ENCODE peak calls at places on chromosomes 6 and 20, in five cellular contexts. N is ovary, J is uterus, E is lower leg skin, K is IMR-90. F is an unnamed sample.

GRCh38 chr6:137661601-137662000 is 167.4 kb upstream of the OLIG3 start:
- DNase-seq in N (peak; percentile 27), J (no peak), E (no peak), K (peak; percentile 26), F (no peak)

GRCh38 chr6:21935561-21936028 is 342.0 kb downstream of the SOX4 start:
- DNase-seq in N (no peak), J (no peak), E (no peak), K (peak; percentile 69), F (no peak)

GRCh38 chr6:156107514-156108150 is 652.0 kb upstream of the NOX3 start:
- DNase-seq in N (no peak), J (no peak), E (no peak), K (no peak), F (no peak)

GRCh38 chr6:4380881-4381281 is 245.5 kb upstream of the ECI2 start:
- DNase-seq in N (no peak), J (no peak), E (no peak), K (no peak), F (no peak)

GRCh38 chr20:20536240-20536933 is 168.5 kb downstream of the INSM1 start:
- DNase-seq in N (no peak), J (no peak), E (no peak), K (no peak), F (no peak)

GRCh38 chr6:108736832-108737231 is 111.4 kb upstream of the ARMC2 start:
- DNase-seq in N (no peak), J (no peak), E (peak; percentile 86), K (peak; percentile 92), F (peak; percentile 28)

GRCh38 chr6:41531591-41532582 is 14.3 kb upstream of the FOXP4 start:
- DNase-seq in N (no peak), J (peak; percentile 36), E (no peak), K (peak; percentile 67), F (no peak)

GRCh38 chr6:126804255-126805064 is 314.0 kb upstream of the RSPO3 start:
- DNase-seq in N (no peak), J (peak; percentile 14), E (no peak), K (peak; percentile 55), F (no peak)

GRCh38 chr6:41734666-41735426 is 562 bp downstream of the TFEB start:
- DNase-seq in N (peak; percentile 76), J (peak; percentile 84), E (peak; percentile 96), K (peak; percentile 71), F (peak; percentile 80)

GRCh38 chr6:158086706-158087518 is 81.2 kb downstream of the SERAC1 start:
- DNase-seq in N (peak; percentile 86), J (no peak), E (no peak), K (no peak), F (no peak)

GRCh38 chr6:28709478-28710349 is 184.0 kb downstream of the GPX5 start:
- DNase-seq in N (no peak), J (no peak), E (no peak), K (no peak), F (no peak)
- TF ChIP-seq POLR2A in N (no peak), J (no peak), E (no peak), K (no peak), F (no peak)

GRCh38 chr6:7140631-7141366 is 33.0 kb downstream of the RREB1 start:
- DNase-seq in N (peak; percentile 85), J (peak; percentile 88), E (peak; percentile 98), K (peak; percentile 66), F (peak; percentile 87)
- TF ChIP-seq POLR2A in N (peak; percentile 67), J (peak; percentile 65), E (no peak), K (peak; percentile 80), F (peak; percentile 45)

GRCh38 chr6:2969549-2969948 is 1.8 kb downstream of the SERPINB6 start:
- DNase-seq in N (no peak), J (no peak), E (no peak), K (no peak), F (no peak)

GRCh38 chr6:2971420-2972218 is at the start of gene SERPINB6:
- DNase-seq in N (peak; percentile 89), J (peak; percentile 86), E (peak; percentile 96), K (peak; percentile 71), F (peak; percentile 41)

GRCh38 chr6:2970034-2970685 is 1.2 kb downstream of the SERPINB6 start:
- DNase-seq in N (no peak), J (no peak), E (no peak), K (peak; percentile 40), F (no peak)

GRCh38 chr6:2968600-2969135 is 2.7 kb downstream of the SERPINB6 start:
- DNase-seq in N (no peak), J (no peak), E (no peak), K (no peak), F (no peak)

GRCh38 chr6:2970753-2971419 is 481 bp downstream of the SERPINB6 start:
- DNase-seq in N (peak; percentile 73), J (peak; percentile 76), E (peak; percentile 95), K (peak; percentile 49), F (peak; percentile 56)
- TF ChIP-seq POLR2A in N (no peak), J (no peak), E (no peak), K (no peak), F (peak; percentile 45)

DNA sequence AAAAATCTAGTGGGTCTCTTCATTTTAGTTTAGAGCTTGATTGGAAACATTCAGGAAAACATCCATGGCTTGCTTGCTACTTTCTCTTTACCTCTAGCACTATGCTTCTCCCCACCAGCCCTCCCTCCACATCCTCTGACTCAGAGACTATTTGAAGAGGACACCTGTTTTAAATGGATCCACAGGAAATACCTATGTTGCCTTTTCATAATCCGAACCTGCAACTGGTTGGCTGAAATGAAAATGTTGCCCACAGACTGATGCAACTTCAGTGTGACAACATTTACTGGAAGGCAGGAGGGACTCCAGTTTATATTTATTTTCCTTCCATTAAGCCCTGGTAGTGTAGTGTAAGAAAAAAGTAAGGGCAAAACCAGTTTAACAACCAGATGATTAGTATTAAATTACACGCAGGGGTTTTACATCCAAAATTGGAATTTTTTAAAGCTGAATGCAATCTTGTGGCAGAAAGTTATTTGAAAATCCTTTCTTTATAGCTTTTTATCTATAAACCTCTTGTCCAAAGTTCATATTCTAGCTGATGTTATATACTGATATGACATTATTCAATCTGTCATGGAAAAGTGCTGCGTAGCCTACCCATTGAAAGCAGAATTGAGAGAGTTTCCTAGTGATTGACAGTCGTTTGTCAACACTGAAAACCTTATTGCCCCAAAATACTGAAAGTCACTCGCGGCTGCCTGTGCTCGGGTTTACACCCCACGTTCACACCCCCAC is 904 bp upstream of the AIG1 start:
- DNase-seq in N (no peak), J (no peak), E (no peak), K (peak; percentile 87), F (peak; percentile 11)
- TF ChIP-seq POLR2A in N (no peak), J (no peak), E (no peak), K (no peak), F (no peak)

GRCh38 chr6:28587011-28587745 is 61.5 kb downstream of the GPX5 start:
- DNase-seq in N (peak; percentile 70), J (peak; percentile 72), E (peak; percentile 90), K (no peak), F (peak; percentile 61)
- TF ChIP-seq POLR2A in N (no peak), J (no peak), E (no peak), K (no peak), F (peak; percentile 57)

GRCh38 chr20:58850693-58851174 is at the start of gene GNAS-AS1:
- DNase-seq in N (peak; percentile 25), J (peak; percentile 78), E (peak; percentile 92), K (peak; percentile 87), F (peak; percentile 71)
- TF ChIP-seq POLR2A in N (no peak), J (no peak), E (no peak), K (no peak), F (peak; percentile 36)

GRCh38 chr20:62309198-62309944 is 6.6 kb downstream of the ADRM1 start:
- DNase-seq in N (no peak), J (no peak), E (no peak), K (no peak), F (no peak)
- TF ChIP-seq POLR2A in N (no peak), J (no peak), E (no peak), K (no peak), F (no peak)

F was measured in H54.